ENCODE peak calls at places on chromosomes 11 and 22, in six cellular contexts. One of them, this sample, is unnamed.

GRCh38 chr11:97989121-97989520 is 1031.6 kb upstream of the CNTN5 start:
- DNase-seq in activated CD8-positive, alpha-beta T cell treated with anti-CD3 and anti-CD28 coated beads, Interleukin-2, amount 10 ng/mL, durations not matched to agents 7 days and 5 days: no peak
- DNase-seq in right atrium auricular region: no peak
- DNase-seq in NAMALWA: no peak
- DNase-seq in KG1: no peak
- DNase-seq in activated naive CD4-positive, alpha-beta T cell treated with Interleukin-2 at 50 U/mL for 16 hours: no peak
- DNase-seq in this sample: no peak

GRCh38 chr11:35529971-35530495 is 4.6 kb upstream of the PAMR1 start:
- DNase-seq in activated naive CD4-positive, alpha-beta T cell treated with Interleukin-2 at 50 U/mL for 16 hours: no peak
- DNase-seq in activated CD8-positive, alpha-beta T cell treated with anti-CD3 and anti-CD28 coated beads, Interleukin-2, amount 10 ng/mL, durations not matched to agents 7 days and 5 days: no peak
- DNase-seq in right atrium auricular region: no peak
- DNase-seq in NAMALWA: no peak
- DNase-seq in KG1: no peak
- DNase-seq in this sample: no peak

GRCh38 chr22:47784367-47784983 is 1022.0 kb downstream of the TBC1D22A start:
- DNase-seq in activated CD8-positive, alpha-beta T cell treated with anti-CD3 and anti-CD28 coated beads, Interleukin-2, amount 10 ng/mL, durations not matched to agents 7 days and 5 days: no peak
- DNase-seq in KG1: no peak
- DNase-seq in NAMALWA: no peak
- DNase-seq in right atrium auricular region: peak
- DNase-seq in activated naive CD4-positive, alpha-beta T cell treated with Interleukin-2 at 50 U/mL for 16 hours: no peak
- DNase-seq in this sample: no peak

GRCh38 chr22:48827904-48828555 is 999.6 kb downstream of the BRD1 start:
- DNase-seq in KG1: no peak
- DNase-seq in NAMALWA: no peak
- DNase-seq in right atrium auricular region: no peak
- DNase-seq in activated CD8-positive, alpha-beta T cell treated with anti-CD3 and anti-CD28 coated beads, Interleukin-2, amount 10 ng/mL, durations not matched to agents 7 days and 5 days: no peak
- DNase-seq in activated naive CD4-positive, alpha-beta T cell treated with Interleukin-2 at 50 U/mL for 16 hours: no peak
- DNase-seq in this sample: no peak

GRCh38 chr11:69546735-69547370 is 65.4 kb downstream of the LINC01488 start:
- DNase-seq in activated naive CD4-positive, alpha-beta T cell treated with Interleukin-2 at 50 U/mL for 16 hours: peak
- DNase-seq in right atrium auricular region: no peak
- DNase-seq in activated CD8-positive, alpha-beta T cell treated with anti-CD3 and anti-CD28 coated beads, Interleukin-2, amount 10 ng/mL, durations not matched to agents 7 days and 5 days: no peak
- DNase-seq in NAMALWA: no peak
- DNase-seq in KG1: no peak
- DNase-seq in this sample: no peak

GRCh38 chr11:128424867-128425285 is 162.5 kb downstream of the ETS1 start:
- DNase-seq in activated naive CD4-positive, alpha-beta T cell treated with Interleukin-2 at 50 U/mL for 16 hours: no peak
- DNase-seq in activated CD8-positive, alpha-beta T cell treated with anti-CD3 and anti-CD28 coated beads, Interleukin-2, amount 10 ng/mL, durations not matched to agents 7 days and 5 days: no peak
- DNase-seq in NAMALWA: no peak
- DNase-seq in right atrium auricular region: peak
- DNase-seq in KG1: no peak
- DNase-seq in this sample: no peak

GRCh38 chr22:49867303-49868250 is 13.9 kb downstream of the ZBED4 start:
- DNase-seq in right atrium auricular region: no peak
- DNase-seq in KG1: no peak
- DNase-seq in NAMALWA: no peak
- DNase-seq in activated CD8-positive, alpha-beta T cell treated with anti-CD3 and anti-CD28 coated beads, Interleukin-2, amount 10 ng/mL, durations not matched to agents 7 days and 5 days: no peak
- DNase-seq in activated naive CD4-positive, alpha-beta T cell treated with Interleukin-2 at 50 U/mL for 16 hours: no peak
- DNase-seq in this sample: no peak

GRCh38 chr11:85029964-85030363 is 597.2 kb downstream of the DLG2 start:
- DNase-seq in right atrium auricular region: no peak
- DNase-seq in KG1: no peak
- DNase-seq in activated CD8-positive, alpha-beta T cell treated with anti-CD3 and anti-CD28 coated beads, Interleukin-2, amount 10 ng/mL, durations not matched to agents 7 days and 5 days: no peak
- DNase-seq in NAMALWA: no peak
- DNase-seq in activated naive CD4-positive, alpha-beta T cell treated with Interleukin-2 at 50 U/mL for 16 hours: no peak
- DNase-seq in this sample: no peak

GRCh38 chr11:132142102-132142501 is 771.7 kb downstream of the NTM start:
- DNase-seq in NAMALWA: no peak
- DNase-seq in activated naive CD4-positive, alpha-beta T cell treated with Interleukin-2 at 50 U/mL for 16 hours: no peak
- DNase-seq in KG1: no peak
- DNase-seq in right atrium auricular region: no peak
- DNase-seq in activated CD8-positive, alpha-beta T cell treated with anti-CD3 and anti-CD28 coated beads, Interleukin-2, amount 10 ng/mL, durations not matched to agents 7 days and 5 days: no peak
- DNase-seq in this sample: no peak

GRCh38 chr22:48137640-48138039 is 1375.2 kb downstream of the TBC1D22A start:
- DNase-seq in KG1: no peak
- DNase-seq in NAMALWA: no peak
- DNase-seq in right atrium auricular region: no peak
- DNase-seq in activated CD8-positive, alpha-beta T cell treated with anti-CD3 and anti-CD28 coated beads, Interleukin-2, amount 10 ng/mL, durations not matched to agents 7 days and 5 days: no peak
- DNase-seq in activated naive CD4-positive, alpha-beta T cell treated with Interleukin-2 at 50 U/mL for 16 hours: no peak
- DNase-seq in this sample: no peak

This sample was measured in DND-41.